ENCODE peak calls at places on chromosomes 2 and 18, in five cellular contexts. O, N, P, Q and D are unnamed samples.

GRCh38 chr2:71952572-71953188 is 195.0 kb downstream of the CYP26B1 start:
- DNase-seq in Q (no peak), P (no peak), N (no peak), O (no peak), D (no peak)

GRCh38 chr18:27921904-27922541 is 254.9 kb downstream of the CDH2 start:
- DNase-seq in N (peak; percentile 5), Q (no peak), P (no peak), O (no peak), D (no peak)

GRCh38 chr2:68251855-68252406 is 401 bp downstream of the PPP3R1 start:
- DNase-seq in P (peak; percentile 42), N (no peak), Q (peak; percentile 28), O (no peak), D (peak; percentile 20)

GRCh38 chr2:134253117-134253704 is 661 bp upstream of the MGAT5 start:
- DNase-seq in O (no peak), N (no peak), P (no peak), Q (no peak), D (no peak)

GRCh38 chr2:75064691-75065396 is 106.4 kb downstream of the POLE4 start:
- DNase-seq in O (peak; percentile 21), Q (peak; percentile 70), N (peak; percentile 42), P (peak; percentile 37), D (peak; percentile 77)

GRCh38 chr2:48940606-48941005 is 185.1 kb upstream of the LHCGR start:
- DNase-seq in P (no peak), Q (no peak), N (no peak), O (no peak), D (no peak)

GRCh38 chr2:187003038-187003543 is 154.1 kb upstream of the ZSWIM2 start:
- DNase-seq in O (no peak), N (no peak), Q (no peak), P (no peak), D (peak; percentile 45)

GRCh38 chr2:226985227-226985946 is 149.5 kb downstream of the RHBDD1 start:
- DNase-seq in P (peak; percentile 52), N (peak; percentile 45), Q (no peak), O (peak; percentile 44), D (peak; percentile 70)

GRCh38 chr2:60028819-60029218 is 524.6 kb downstream of the BCL11A start:
- DNase-seq in N (no peak), P (no peak), O (no peak), Q (no peak), D (no peak)

GRCh38 chr2:152134488-152135280 is 35.8 kb upstream of the CACNB4 start:
- DNase-seq in Q (no peak), O (no peak), N (no peak), P (no peak), D (peak; percentile 21)

GRCh38 chr18:12686100-12686499 is 16.4 kb downstream of the CEP76 start:
- DNase-seq in P (no peak), O (no peak), Q (no peak), N (no peak), D (no peak)

GRCh38 chr18:23141022-23141999 is 6.0 kb downstream of the CABLES1 start:
- DNase-seq in O (peak; percentile 42), P (peak; percentile 40), N (no peak), Q (peak; percentile 62), D (peak; percentile 47)
- TF ChIP-seq POLR2A in O (no peak), P (no peak), N (no peak), Q (no peak), D (no peak)

GRCh38 chr2:36406296-36406695 is 50.7 kb downstream of the CRIM1 start:
- DNase-seq in O (no peak), N (no peak), Q (no peak), P (no peak), D (no peak)

GRCh38 chr2:36405183-36405582 is 49.6 kb downstream of the CRIM1 start:
- DNase-seq in P (no peak), N (no peak), Q (no peak), O (no peak), D (no peak)

GRCh38 chr2:36404754-36405153 is 49.2 kb downstream of the CRIM1 start:
- DNase-seq in P (no peak), O (no peak), Q (no peak), N (no peak), D (no peak)

GRCh38 chr2:36403675-36404230 is 48.2 kb downstream of the CRIM1 start:
- DNase-seq in N (peak; percentile 69), O (no peak), Q (no peak), P (no peak), D (no peak)

GRCh38 chr2:36404312-36404711 is 48.7 kb downstream of the CRIM1 start:
- DNase-seq in N (no peak), Q (no peak), O (no peak), P (no peak), D (no peak)
- H3K4me3 ChIP-seq in N (peak overlapping the region; percentile 30), Q (no peak overlapping the region), O (no peak overlapping the region), P (no peak overlapping the region), D (no peak overlapping the region)

GRCh38 chr2:2156881-2157280 is 174.2 kb downstream of the MYT1L start:
- DNase-seq in N (no peak), Q (no peak), O (no peak), P (no peak), D (no peak)

GRCh38 chr2:2159336-2159735 is 171.7 kb downstream of the MYT1L start:
- DNase-seq in Q (no peak), O (no peak), N (no peak), P (no peak), D (no peak)

GRCh38 chr2:2158176-2158826 is 172.8 kb downstream of the MYT1L start:
- DNase-seq in P (no peak), O (no peak), Q (no peak), N (no peak), D (no peak)

GRCh38 chr2:2157400-2157799 is 173.7 kb downstream of the MYT1L start:
- DNase-seq in Q (no peak), N (no peak), P (no peak), O (no peak), D (no peak)

GRCh38 chr2:2158915-2159314 is 172.2 kb downstream of the MYT1L start:
- DNase-seq in O (no peak), N (no peak), Q (no peak), P (no peak), D (no peak)
- H3K9me3 ChIP-seq in O (no peaks in the 10 kb centered on the region), N (peaks cover 14% of the 10 kb centered on the region), Q (peaks cover 26% of the 10 kb centered on the region), P (no peaks in the 10 kb centered on the region), D (no peaks in the 10 kb centered on the region)

DNA sequence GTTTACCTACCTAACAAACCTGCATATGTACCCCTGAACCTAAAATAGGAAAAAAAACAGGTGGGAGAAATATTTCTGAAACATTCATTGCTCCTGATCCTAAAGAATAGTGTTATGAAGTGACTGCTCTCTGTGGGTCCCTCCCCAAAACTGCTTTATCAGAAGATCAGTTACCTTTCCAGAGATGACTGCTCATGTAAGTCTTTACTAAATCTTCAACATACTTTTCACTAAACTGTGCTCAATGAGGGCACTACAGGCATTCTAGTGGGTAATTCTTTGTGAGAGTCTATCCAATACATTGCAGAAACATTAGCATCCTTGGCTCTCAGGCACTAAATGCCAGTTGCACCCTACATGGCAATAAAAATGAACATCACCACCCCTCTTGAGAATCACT is 189.3 kb upstream of the STK17B start:
- DNase-seq in P (no peak), N (no peak), O (no peak), Q (no peak), D (no peak)
- TF ChIP-seq POLR2A in P (no peak), N (no peak), O (no peak), Q (no peak), D (no peak)

DNA sequence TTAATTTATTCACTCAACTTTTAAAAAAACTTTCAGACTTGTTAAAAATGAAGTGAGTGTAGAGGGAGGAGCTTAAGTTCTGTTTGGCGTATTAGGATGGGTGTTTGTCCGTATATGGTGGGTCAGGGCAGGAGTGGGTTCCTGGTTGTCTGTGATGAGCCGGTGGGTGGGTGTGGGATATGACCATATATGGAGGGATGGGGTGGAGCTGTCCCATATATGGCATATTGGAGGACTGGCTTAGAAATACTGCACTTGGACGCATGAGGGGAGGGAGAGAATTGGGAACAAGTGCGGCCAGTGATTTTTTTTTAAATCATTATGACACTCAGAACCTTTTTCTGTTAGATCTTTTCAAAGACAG is 1.5 kb downstream of the KDM3A start:
- DNase-seq in N (peak; percentile 80), O (peak; percentile 83), P (peak; percentile 93), Q (peak; percentile 66), D (peak; percentile 96)
- H3K4me3 ChIP-seq in N (peak overlapping the region; percentile 71), O (peak overlapping the region; percentile 81), P (no peak overlapping the region), Q (peak overlapping the region; percentile 77), D (peak overlapping the region; percentile 88)